ENCODE peak calls at places on chromosomes 16 and 17, in seven cellular contexts. E is esophagus squamous epithelium; U is left lung; O is CD8-positive, alpha-beta T cell; B is mammary epithelial cell; V is AG09319; N is CD4-positive, alpha-beta T cell. H is an unnamed sample.

GRCh38 chr16:9334091-9334490 is 242.6 kb downstream of the HAPSTR1 start:
- DNase-seq in O (no peak), U (no peak), E (no peak), N (no peak), B (no peak), V (no peak), H (no peak)

GRCh38 chr17:17739388-17740066 is 58.3 kb downstream of the RAI1 start:
- DNase-seq in V (no peak), N (no peak), B (peak), O (no peak), U (no peak), E (no peak), H (no peak)

GRCh38 chr16:29848420-29849297 is 14.4 kb downstream of the CDIPT start:
- DNase-seq in V (no peak), B (peak), N (peak), O (peak), E (no peak), U (peak), H (peak)

GRCh38 chr17:64009571-64010402 is 10.6 kb downstream of the ICAM2 start:
- DNase-seq in N (no peak), B (peak), O (no peak), U (no peak), V (no peak), E (no peak), H (no peak)

GRCh38 chr17:48048321-48049140 is at the start of gene NFE2L1:
- DNase-seq in N (peak), B (peak), V (peak), E (peak), O (peak), U (peak), H (peak)

GRCh38 chr17:47978324-47978723 is 7.4 kb downstream of the CDK5RAP3 start:
- DNase-seq in V (no peak), O (peak), N (peak), B (peak), U (no peak), E (no peak), H (peak)

GRCh38 chr17:38798614-38799500 is 499 bp downstream of the PIP4K2B start:
- DNase-seq in N (peak), V (no peak), E (peak), B (peak), U (peak), O (peak), H (no peak)

GRCh38 chr16:88466175-88466862 is 13.2 kb downstream of the ZFPM1 start:
- DNase-seq in U (no peak), N (no peak), B (no peak), O (no peak), E (no peak), V (no peak), H (no peak)

GRCh38 chr17:54956802-54957201 is 11.7 kb downstream of the COX11 start:
- DNase-seq in E (no peak), V (no peak), B (no peak), O (no peak), N (no peak), U (no peak), H (no peak)

GRCh38 chr17:83099086-83099540 is 19.7 kb downstream of the METRNL start:
- DNase-seq in B (no peak), O (no peak), V (no peak), N (no peak), E (no peak), U (no peak), H (no peak)

GRCh38 chr17:3009411-3009920 is 53.9 kb downstream of the OR1D5 start:
- DNase-seq in O (no peak), V (no peak), B (no peak), U (peak), E (no peak), N (no peak), H (no peak)

DNA sequence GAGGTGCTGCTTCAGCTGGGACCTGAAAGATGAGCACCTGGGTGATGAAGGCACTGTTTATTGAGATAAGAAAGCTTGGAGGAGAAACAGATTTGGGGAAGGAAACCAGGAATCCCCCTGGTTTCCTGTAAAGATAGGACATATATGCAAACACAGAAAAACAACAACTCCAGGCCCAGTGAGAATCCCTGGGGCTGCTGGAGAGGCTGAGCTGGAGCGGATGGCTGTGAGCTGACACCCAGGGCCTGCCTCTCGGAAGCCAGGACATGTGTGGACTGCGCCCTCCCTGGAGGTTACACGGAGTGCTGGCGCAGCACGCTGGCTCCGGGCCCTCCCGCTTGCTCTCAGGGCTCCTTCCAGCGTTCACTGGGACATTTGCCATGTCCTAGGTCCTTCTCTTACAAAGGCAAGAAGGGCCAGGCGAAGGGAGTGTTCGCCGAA is 57.5 kb downstream of the CYB5B start:
- DNase-seq in O (no peak), V (peak), B (peak), U (peak), E (no peak), N (no peak), H (no peak)
- TF ChIP-seq CTCF in O (no peak), V (peak), B (peak), U (peak), E (no peak), N (no peak), H (no peak)

DNA sequence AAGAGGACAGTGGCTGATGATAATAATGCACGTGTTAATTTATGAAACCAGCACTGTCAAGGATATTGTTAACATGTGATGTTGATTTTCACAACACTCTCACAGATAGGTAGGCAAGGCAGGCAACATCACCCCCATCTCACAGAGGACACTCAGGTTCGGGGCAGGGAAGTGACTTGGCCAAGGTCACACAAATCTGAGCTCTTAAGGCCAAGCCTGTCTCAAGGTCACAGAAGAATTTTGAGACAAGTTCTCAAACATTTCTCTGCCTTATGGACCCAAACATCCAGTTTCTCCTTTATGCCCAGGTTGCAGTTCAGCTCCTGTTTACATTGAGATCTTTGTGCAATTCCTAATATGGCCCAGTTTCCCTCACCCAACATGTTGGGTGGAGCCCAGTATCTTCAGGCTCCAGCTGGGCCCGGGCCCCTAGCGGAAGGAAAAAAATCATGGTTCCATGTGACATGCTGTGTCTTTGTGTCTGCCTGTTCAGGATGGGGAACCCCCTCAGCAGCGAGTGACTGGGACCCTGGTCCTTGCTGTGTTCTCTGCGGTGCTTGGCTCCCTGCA is 1.3 kb downstream of the SLC2A4 start:
- DNase-seq in O (no peak), V (no peak), E (no peak), B (no peak), N (no peak), U (no peak), H (no peak)
- TF ChIP-seq CTCF in O (no peak), V (no peak), E (no peak), B (no peak), N (no peak), U (no peak), H (no peak)

GRCh38 chr17:1628856-1629646 is 417 bp upstream of the SLC43A2 start:
- DNase-seq in N (peak), B (peak), O (peak), V (peak), E (peak), U (peak), H (peak)
- TF ChIP-seq CTCF in N (no peak), B (peak), O (no peak), V (no peak), E (peak), U (peak), H (peak)

DNA sequence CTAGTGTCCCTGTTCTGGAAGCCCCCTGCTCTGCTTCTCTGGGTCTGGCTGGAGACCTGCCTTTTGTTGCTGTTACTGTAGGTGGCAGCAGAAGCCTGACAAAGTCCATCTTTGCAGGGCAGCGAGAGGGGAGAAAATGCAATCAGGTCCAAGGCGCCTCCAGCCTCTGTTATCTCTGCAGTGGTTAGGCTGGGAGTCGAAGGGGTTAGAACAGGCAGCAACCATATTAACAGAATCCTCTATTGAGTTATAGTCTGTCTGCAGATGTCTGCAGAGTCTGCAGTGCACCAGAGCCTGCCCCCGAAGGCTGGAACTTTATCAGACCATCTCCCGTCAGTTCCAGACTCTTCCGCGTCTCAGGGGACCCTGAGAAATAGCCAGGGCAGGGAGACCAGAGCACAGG is 404.9 kb upstream of the EEF2KMT start:
- DNase-seq in O (no peak), B (no peak), N (no peak), V (no peak), U (no peak), E (no peak), H (peak)
- TF ChIP-seq CTCF in O (no peak), B (peak), N (no peak), V (no peak), U (no peak), E (no peak), H (peak)